ENCODE peak calls at places on chromosomes 3 and 15, in four cellular contexts. B, L, J and W are unnamed samples.

GRCh38 chr15:74957301-74958035 is 896 bp upstream of the RPP25 start:
- DNase-seq in B (peak), L (no peak), J (peak), W (peak)

GRCh38 chr15:39854161-39854560 is 65.9 kb downstream of the GPR176 start:
- DNase-seq in B (peak), L (no peak), J (no peak), W (no peak)

GRCh38 chr3:195097331-195098255 is 173.4 kb downstream of the XXYLT1 start:
- DNase-seq in B (no peak), L (no peak), J (peak), W (peak)

GRCh38 chr15:78450285-78450858 is 12.4 kb downstream of the IREB2 start:
- DNase-seq in B (no peak), L (no peak), J (no peak), W (no peak)

GRCh38 chr3:141277451-141277850 is 45.8 kb downstream of the PXYLP1 start:
- DNase-seq in B (no peak), L (no peak), J (no peak), W (no peak)

GRCh38 chr3:108698461-108698860 is 58.7 kb downstream of the RETNLB start:
- DNase-seq in B (no peak), L (no peak), J (no peak), W (no peak)

GRCh38 chr15:74426404-74427281 is 7.1 kb downstream of the SEMA7A start:
- DNase-seq in B (no peak), L (no peak), J (no peak), W (peak)

GRCh38 chr3:9062570-9062969 is 99.3 kb upstream of the RAD18 start:
- DNase-seq in B (no peak), L (no peak), J (no peak), W (no peak)

GRCh38 chr15:44593042-44593736 is 56.2 kb downstream of the EIF3J start:
- DNase-seq in B (peak), L (no peak), J (no peak), W (no peak)

GRCh38 chr15:81054236-81054635 is 53.5 kb downstream of the TLNRD1 start:
- DNase-seq in B (peak), L (peak), J (no peak), W (no peak)

GRCh38 chr3:56997675-56998074 is 62.8 kb upstream of the SPATA12 start:
- DNase-seq in B (peak), L (peak), J (no peak), W (no peak)

GRCh38 chr3:52405601-52406115 is 39.2 kb downstream of the SEMA3G start:
- DNase-seq in B (no peak), L (no peak), J (peak), W (peak)
- H3K4me3 ChIP-seq in B (no peak), L (no peak), J (no peak), W (no peak)

GRCh38 chr3:24349367-24350019 is 145.2 kb downstream of the THRB start:
- DNase-seq in B (no peak), L (no peak), J (no peak), W (no peak)
- H3K4me3 ChIP-seq in B (no peak), L (no peak), J (no peak), W (no peak)

GRCh38 chr3:50269460-50269859 is 513 bp downstream of the SEMA3B start:
- DNase-seq in B (no peak), L (no peak), J (no peak), W (no peak)
- H3K4me3 ChIP-seq in B (no peak), L (peak), J (no peak), W (peak)

DNA sequence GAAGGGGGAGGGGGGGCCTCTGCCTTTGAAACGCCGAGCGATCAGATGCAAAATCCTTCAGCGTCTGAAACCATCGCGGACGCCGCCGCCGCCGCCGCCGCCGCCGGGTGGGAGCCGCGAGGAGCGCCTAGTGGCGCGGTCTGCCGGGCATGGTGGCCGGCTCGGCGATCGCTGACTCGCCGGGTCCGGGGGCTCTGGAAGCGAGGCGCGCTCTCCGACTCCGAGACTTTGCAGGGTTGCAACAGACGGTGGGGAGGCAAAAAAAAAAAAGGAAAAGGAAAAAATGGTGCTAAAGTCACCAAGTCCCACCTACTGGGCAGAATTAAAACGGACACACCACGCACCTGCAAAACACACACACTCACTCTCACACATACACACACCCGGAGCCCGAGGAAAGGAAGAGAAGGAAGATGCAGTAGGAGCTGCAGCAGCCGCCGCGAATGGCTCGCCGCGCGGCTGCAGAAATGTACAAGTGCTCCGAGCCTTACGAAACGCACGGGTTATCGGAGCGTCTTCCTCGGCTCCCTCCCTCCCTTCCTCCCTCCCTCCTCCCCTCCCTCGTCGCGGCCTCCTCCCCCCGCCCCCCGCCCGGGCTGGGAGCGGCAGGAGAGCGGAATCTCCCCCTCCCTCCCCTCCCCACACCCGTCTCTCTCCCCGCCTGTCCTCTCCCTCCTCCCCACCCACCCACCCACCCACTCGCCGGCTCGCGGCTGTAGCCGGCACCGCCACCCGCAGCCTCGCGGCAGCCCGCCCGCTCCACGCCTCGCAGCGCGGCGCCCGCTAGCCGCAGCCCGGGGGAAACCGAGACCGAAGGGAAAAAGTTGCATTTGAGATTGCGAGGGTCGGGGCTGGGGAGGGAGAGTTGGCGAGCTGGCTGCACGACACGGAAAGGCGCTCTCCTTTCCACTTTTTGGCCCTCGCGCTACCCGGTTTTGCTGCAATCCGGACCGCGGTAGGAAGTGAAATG is at the start of gene NTRK3:
- DNase-seq in B (peak), L (peak), J (no peak), W (peak)
- H3K4me3 ChIP-seq in B (peak), L (peak), J (peak), W (peak)

GRCh38 chr3:12508316-12508715 is 24.0 kb downstream of the TSEN2 start:
- DNase-seq in B (peak), L (peak), J (no peak), W (peak)
- H3K4me3 ChIP-seq in B (no peak), L (peak), J (no peak), W (peak)

GRCh38 chr15:83062768-83063180 is 4.3 kb downstream of the BTBD1 start:
- DNase-seq in B (no peak), L (no peak), J (no peak), W (no peak)

GRCh38 chr15:83064859-83065258 is 2.2 kb downstream of the BTBD1 start:
- DNase-seq in B (peak), L (peak), J (no peak), W (no peak)

GRCh38 chr15:83065431-83065830 is 1.6 kb downstream of the BTBD1 start:
- DNase-seq in B (no peak), L (no peak), J (no peak), W (no peak)

GRCh38 chr15:83061680-83062079 is 5.4 kb downstream of the BTBD1 start:
- DNase-seq in B (peak), L (peak), J (no peak), W (no peak)

GRCh38 chr15:83063555-83063954 is 3.5 kb downstream of the BTBD1 start:
- DNase-seq in B (no peak), L (no peak), J (no peak), W (no peak)
- H3K4me3 ChIP-seq in B (no peak), L (no peak), J (no peak), W (no peak)